ENCODE peak calls at places on chromosomes 5 and 9, in ten cellular contexts. Z is CD8-positive, alpha-beta T cell; B is A549; C is K562; Y is activated CD8-positive, alpha-beta T cell treated with anti-CD3 and anti-CD28 coated beads for 36 hours; V is choroid plexus epithelial cell; O is GM23248; A is NAMALWA; D is activated CD4-positive, alpha-beta T cell treated with anti-CD3 and anti-CD28 coated beads for 24 hours; H is NCI-H1694 treated with DMSO at 0.1 percent for 48 hours. I is an unnamed sample.

GRCh38 chr5:90909091-90909503 is 350.5 kb downstream of the ADGRV1 start:
- DNase-seq in Z (no peak), B (no peak), C (no peak), Y (no peak), V (peak; percentile 81), O (no peak), A (no peak), D (no peak), H (no peak), I (no peak)

GRCh38 chr5:144209421-144209820 is 38.7 kb downstream of the KCTD16 start:
- DNase-seq in Z (no peak), B (no peak), C (no peak), Y (no peak), V (no peak), O (no peak), A (no peak), D (no peak), H (peak; percentile 75), I (no peak)

GRCh38 chr5:150133581-150134197 is 22.0 kb downstream of the PDGFRB start:
- DNase-seq in Z (no peak), B (no peak), C (no peak), Y (no peak), V (no peak), O (no peak), A (no peak), D (no peak), H (no peak), I (no peak)

GRCh38 chr5:170757182-170757601 is 26.3 kb upstream of the GABRP start:
- DNase-seq in Z (no peak), B (peak; percentile 40), C (no peak), Y (no peak), V (peak; percentile 85), O (peak; percentile 49), A (no peak), D (no peak), H (no peak), I (no peak)

GRCh38 chr9:99351647-99352046 is 129.6 kb downstream of the SEC61B start:
- DNase-seq in Z (no peak), B (no peak), C (no peak), Y (no peak), V (no peak), O (no peak), A (no peak), D (no peak), H (no peak), I (peak; percentile 2)

GRCh38 chr9:128703616-128704355 is 1.5 kb downstream of the PKN3 start:
- DNase-seq in Z (no peak), B (no peak), C (peak; percentile 62), Y (no peak), V (no peak), O (no peak), A (no peak), D (no peak), H (no peak), I (no peak)

GRCh38 chr5:146716636-146717035 is 161.9 kb downstream of the PPP2R2B start:
- DNase-seq in Z (no peak), B (no peak), C (no peak), Y (no peak), V (peak; percentile 28), O (no peak), A (no peak), D (no peak), H (no peak), I (no peak)

GRCh38 chr5:110105692-110106091 is 416.0 kb downstream of the MAN2A1 start:
- DNase-seq in Z (no peak), B (no peak), C (no peak), Y (no peak), V (peak; percentile 67), O (peak; percentile 65), A (no peak), D (no peak), H (peak; percentile 8), I (no peak)

GRCh38 chr9:130561056-130561455 is 18.3 kb upstream of the FUBP3 start:
- DNase-seq in Z (no peak), B (no peak), C (no peak), Y (no peak), V (no peak), O (no peak), A (no peak), D (no peak), H (no peak), I (no peak)

GRCh38 chr9:112854657-112855056 is 36.0 kb downstream of the SLC46A2 start:
- DNase-seq in Z (no peak), B (no peak), C (no peak), Y (no peak), V (no peak), O (no peak), A (no peak), D (no peak), H (no peak), I (no peak)

GRCh38 chr5:2872676-2873075 is 121.2 kb upstream of the IRX2 start:
- DNase-seq in Z (no peak), B (no peak), C (no peak), Y (no peak), V (no peak), O (no peak), A (no peak), D (no peak), H (no peak), I (no peak)

GRCh38 chr5:174340221-174340620 is 294.7 kb downstream of the NSG2 start:
- DNase-seq in Z (no peak), B (no peak), C (no peak), Y (no peak), V (no peak), O (peak; percentile 18), A (no peak), D (no peak), H (no peak), I (no peak)

GRCh38 chr5:65021527-65022226 is 252.9 kb downstream of the CWC27 start:
- DNase-seq in Z (no peak), B (no peak), C (no peak), Y (no peak), V (no peak), O (no peak), A (peak; percentile 15), D (no peak), H (no peak), I (peak; percentile 62)

GRCh38 chr5:166907314-166907713 is 1384.1 kb upstream of the WWC1 start:
- DNase-seq in Z (no peak), B (no peak), C (no peak), Y (no peak), V (peak; percentile 30), O (peak; percentile 3), A (no peak), D (no peak), H (no peak), I (no peak)

GRCh38 chr5:158514353-158514960 is 585.3 kb downstream of the EBF1 start:
- DNase-seq in Z (no peak), B (no peak), C (no peak), Y (peak; percentile 8), V (peak; percentile 70), O (peak; percentile 84), A (peak; percentile 9), D (no peak), H (no peak), I (no peak)

GRCh38 chr5:94778299-94778698 is 159.8 kb downstream of the SLF1 start:
- DNase-seq in Z (no peak), B (no peak), C (no peak), Y (no peak), V (no peak), O (no peak), A (no peak), D (no peak), H (no peak), I (no peak)

GRCh38 chr9:102867488-102867887 is 127.6 kb upstream of the CYLC2 start:
- DNase-seq in Z (no peak), B (no peak), C (no peak), Y (no peak), V (peak; percentile 9), O (no peak), A (no peak), D (no peak), H (no peak), I (no peak)

GRCh38 chr5:174751154-174751990 is 27.0 kb downstream of the MSX2 start:
- DNase-seq in Z (no peak), B (no peak), C (no peak), Y (peak; percentile 7), V (peak; percentile 8), O (peak; percentile 52), A (no peak), D (no peak), H (no peak), I (no peak)

GRCh38 chr5:38500861-38501260 is 55.6 kb downstream of the LIFR start:
- DNase-seq in Z (no peak), B (no peak), C (no peak), Y (no peak), V (peak; percentile 69), O (peak; percentile 72), A (no peak), D (no peak), H (no peak), I (no peak)

GRCh38 chr5:23631283-23632045 is 124.1 kb downstream of the PRDM9 start:
- DNase-seq in Z (no peak), B (peak; percentile 3), C (no peak), Y (no peak), V (peak; percentile 69), O (peak; percentile 49), A (no peak), D (no peak), H (no peak), I (no peak)

GRCh38 chr5:3051400-3051799 is 299.9 kb upstream of the IRX2 start:
- DNase-seq in Z (no peak), B (no peak), C (no peak), Y (no peak), V (no peak), O (no peak), A (no peak), D (no peak), H (no peak), I (no peak)

GRCh38 chr5:124742983-124743533 is 3.4 kb downstream of the ZNF608 start:
- DNase-seq in Z (no peak), B (no peak), C (no peak), Y (no peak), V (peak; percentile 88), O (peak; percentile 85), A (peak; percentile 67), D (no peak), H (no peak), I (peak; percentile 50)

GRCh38 chr9:114059047-114059803 is 18.9 kb downstream of the AMBP start:
- DNase-seq in Z (no peak), B (no peak), C (no peak), Y (no peak), V (peak; percentile 24), O (no peak), A (no peak), D (no peak), H (no peak), I (no peak)

GRCh38 chr5:142500506-142500905 is 175.7 kb upstream of the SPRY4 start:
- DNase-seq in Z (no peak), B (no peak), C (no peak), Y (no peak), V (no peak), O (no peak), A (no peak), D (no peak), H (no peak), I (no peak)

GRCh38 chr9:107043886-107044285 is 180.9 kb downstream of the ZNF462 start:
- DNase-seq in Z (no peak), B (no peak), C (no peak), Y (no peak), V (peak; percentile 20), O (no peak), A (no peak), D (no peak), H (peak; percentile 12), I (no peak)

GRCh38 chr9:13934411-13934810 is 379.5 kb downstream of the NFIB start:
- DNase-seq in Z (no peak), B (no peak), C (no peak), Y (no peak), V (no peak), O (no peak), A (no peak), D (no peak), H (no peak), I (no peak)

GRCh38 chr9:15846611-15847010 is 293.8 kb downstream of the CCDC171 start:
- DNase-seq in Z (no peak), B (no peak), C (no peak), Y (no peak), V (no peak), O (no peak), A (no peak), D (no peak), H (no peak), I (no peak)

GRCh38 chr5:159697536-159697935 is 218.7 kb upstream of the ADRA1B start:
- DNase-seq in Z (no peak), B (no peak), C (no peak), Y (no peak), V (peak; percentile 20), O (no peak), A (no peak), D (no peak), H (no peak), I (no peak)

I was measured in OCI-LY7.